ENCODE peak calls at places on chromosomes 4 and X, in seven cellular contexts. K is transverse colon, D is tibial artery, G is mammary epithelial cell, E is cardiac muscle cell, W is body of pancreas, I is neural progenitor cell. R is an unnamed sample. For H3K27me3, the result is how much of the 10 kb centered on the place peaks cover.

GRCh38 chrX:66163849-66164401 is at the start of gene HEPH:
- DNase-seq in K (peak), D (no peak), G (peak), E (peak), W (no peak), I (peak), R (no peak)

GRCh38 chr4:169037491-169037890 is 27.4 kb upstream of the CBR4 start:
- DNase-seq in K (no peak), D (no peak), G (no peak), E (no peak), W (no peak), I (no peak), R (no peak)

GRCh38 chr4:108846568-108846967 is 83.7 kb upstream of the ETNPPL start:
- DNase-seq in K (no peak), D (no peak), G (no peak), E (no peak), W (no peak), I (no peak), R (no peak)

GRCh38 chr4:26410385-26411293 is 79.6 kb downstream of the CCKAR start:
- DNase-seq in K (no peak), D (no peak), G (peak), E (peak), W (no peak), I (peak), R (peak)

GRCh38 chr4:60744767-60745166 is 455.4 kb upstream of the ADGRL3 start:
- DNase-seq in K (no peak), D (no peak), G (peak), E (peak), W (no peak), I (peak), R (peak)

GRCh38 chrX:28542791-28543190 is 44.5 kb upstream of the IL1RAPL1 start:
- DNase-seq in K (no peak), D (no peak), G (no peak), E (no peak), W (no peak), I (no peak), R (no peak)

GRCh38 chr4:39754309-39754708 is 56.4 kb downstream of the UBE2K start:
- DNase-seq in K (no peak), D (no peak), G (no peak), E (no peak), W (no peak), I (no peak), R (no peak)

GRCh38 chrX:86910602-86911311 is 606.8 kb upstream of the KLHL4 start:
- DNase-seq in K (no peak), D (no peak), G (no peak), E (no peak), W (no peak), I (no peak), R (no peak)

GRCh38 chr4:123616970-123617392 is 220.4 kb downstream of the SPRY1 start:
- DNase-seq in K (peak), D (peak), G (no peak), E (peak), W (peak), I (peak), R (no peak)

GRCh38 chrX:1535241-1536041 is 1.5 kb downstream of the P2RY8 start:
- DNase-seq in K (peak), D (no peak), G (no peak), E (no peak), W (no peak), I (no peak), R (no peak)

GRCh38 chr4:87659247-87659931 is 9.3 kb downstream of the DMP1 start:
- DNase-seq in K (no peak), D (no peak), G (peak), E (no peak), W (no peak), I (no peak), R (peak)

GRCh38 chrX:51144828-51145442 is 187.7 kb upstream of the NUDT10 start:
- DNase-seq in K (no peak), D (no peak), G (peak), E (peak), W (peak), I (peak), R (peak)

GRCh38 chr4:53656421-53656981 is 65.2 kb upstream of the LNX1 start:
- DNase-seq in K (no peak), D (peak), G (no peak), E (peak), W (no peak), I (no peak), R (no peak)

GRCh38 chr4:99968330-99968729 is 18.3 kb upstream of the H2AZ1 start:
- DNase-seq in K (no peak), D (no peak), G (peak), E (peak), W (no peak), I (no peak), R (peak)

GRCh38 chr4:98476891-98477290 is 181.5 kb downstream of the TSPAN5 start:
- DNase-seq in K (no peak), D (no peak), G (no peak), E (no peak), W (no peak), I (no peak), R (no peak)

GRCh38 chr4:57943672-57944071 is 833.5 kb upstream of the IGFBP7 start:
- DNase-seq in K (no peak), D (no peak), G (no peak), E (peak), W (no peak), I (no peak), R (no peak)

GRCh38 chr4:173642509-173642908 is 112.5 kb upstream of the HAND2 start:
- DNase-seq in K (no peak), D (no peak), G (no peak), E (no peak), W (no peak), I (no peak), R (no peak)

GRCh38 chr4:48129307-48130014 is 4.6 kb downstream of the TXK start:
- DNase-seq in K (peak), D (no peak), G (no peak), E (peak), W (no peak), I (no peak), R (no peak)

GRCh38 chrX:79081895-79082512 is 62.5 kb upstream of the GPR174 start:
- DNase-seq in K (no peak), D (no peak), G (peak), E (peak), W (peak), I (peak), R (peak)

GRCh38 chr4:117983541-117984451 is 50.5 kb upstream of the NDST3 start:
- DNase-seq in K (no peak), D (no peak), G (peak), E (peak), W (no peak), I (no peak), R (peak)

GRCh38 chr4:140926672-140927071 is 170.5 kb upstream of the TBC1D9 start:
- DNase-seq in K (no peak), D (no peak), G (no peak), E (no peak), W (no peak), I (no peak), R (no peak)

GRCh38 chrX:109360301-109360700 is 121.6 kb downstream of the GUCY2F start:
- DNase-seq in K (no peak), D (no peak), G (peak), E (no peak), W (no peak), I (no peak), R (peak)

GRCh38 chr4:24781999-24782745 is 13.2 kb upstream of the SOD3 start:
- DNase-seq in K (no peak), D (no peak), G (no peak), E (no peak), W (no peak), I (no peak), R (no peak)

GRCh38 chrX:16862829-16863228 is 7.3 kb downstream of the RBBP7 start:
- DNase-seq in K (no peak), D (no peak), G (no peak), E (no peak), W (no peak), I (no peak), R (no peak)

GRCh38 chr4:37001688-37002436 is 242.7 kb upstream of the NWD2 start:
- DNase-seq in K (no peak), D (no peak), G (no peak), E (no peak), W (no peak), I (no peak), R (no peak)

GRCh38 chr4:169142906-169143305 is 127.8 kb downstream of the SH3RF1 start:
- DNase-seq in K (no peak), D (no peak), G (no peak), E (no peak), W (no peak), I (no peak), R (no peak)

GRCh38 chr4:59537231-59537886 is 1662.8 kb upstream of the ADGRL3 start:
- DNase-seq in K (no peak), D (no peak), G (peak), E (no peak), W (no peak), I (no peak), R (peak)

GRCh38 chr4:164621886-164622521 is 131.9 kb upstream of the SMIM31 start:
- DNase-seq in K (no peak), D (no peak), G (peak), E (no peak), W (no peak), I (no peak), R (peak)

GRCh38 chr4:85246055-85246454 is 228.9 kb upstream of the ARHGAP24 start:
- DNase-seq in K (no peak), D (no peak), G (no peak), E (no peak), W (no peak), I (no peak), R (no peak)

GRCh38 chr4:85244638-85245037 is 230.3 kb upstream of the ARHGAP24 start:
- DNase-seq in K (no peak), D (no peak), G (no peak), E (no peak), W (no peak), I (no peak), R (no peak)

DNA sequence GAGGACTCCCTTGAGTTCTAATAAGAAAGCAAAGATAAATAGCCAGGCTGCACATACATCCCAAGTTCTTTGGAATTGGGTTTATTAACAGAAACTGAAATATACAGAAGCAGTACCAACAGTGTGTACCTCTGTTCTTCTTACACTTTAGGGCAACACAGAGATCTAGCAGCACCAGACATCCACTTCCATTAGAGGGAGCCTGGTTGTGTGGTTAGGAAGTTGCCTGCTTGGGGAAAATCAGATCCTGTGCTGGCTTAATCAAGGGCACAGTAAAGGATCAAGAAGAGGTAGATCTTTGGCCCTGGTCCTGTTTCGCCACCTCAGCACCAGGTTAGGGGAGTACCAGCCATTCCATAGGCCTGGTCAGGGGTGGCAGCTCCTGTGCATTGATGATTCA is 231.1 kb upstream of the ARHGAP24 start:
- DNase-seq in K (no peak), D (no peak), G (peak), E (peak), W (no peak), I (peak), R (peak)
- TF ChIP-seq CTCF in K (no peak), D (no peak), G (no peak), E (no peak), W (no peak), I (peak), R (peak)

GRCh38 chr4:153788419-153789276 is at the start of gene SFRP2:
- DNase-seq in K (no peak), D (peak), G (no peak), E (no peak), W (peak), I (peak), R (no peak)
- H3K27me3 ChIP-seq in K (half or more), D (half or more), G (under half), E (half or more), W (under half), I (under half), R (under half)

GRCh38 chr4:76213415-76214268 is at the start of gene SCARB2:
- DNase-seq in K (peak), D (peak), G (peak), E (peak), W (peak), I (peak), R (peak)

GRCh38 chr4:76211769-76212168 is 1.9 kb downstream of the SCARB2 start:
- DNase-seq in K (no peak), D (no peak), G (no peak), E (no peak), W (no peak), I (no peak), R (no peak)

GRCh38 chr4:76214269-76214628 is 625 bp upstream of the SCARB2 start:
- DNase-seq in K (peak), D (no peak), G (no peak), E (no peak), W (no peak), I (no peak), R (no peak)

GRCh38 chr4:76212301-76212700 is 1.3 kb downstream of the SCARB2 start:
- DNase-seq in K (no peak), D (no peak), G (no peak), E (no peak), W (no peak), I (no peak), R (no peak)

GRCh38 chr4:76212851-76213414 is 691 bp downstream of the SCARB2 start:
- DNase-seq in K (peak), D (no peak), G (peak), E (peak), W (no peak), I (peak), R (peak)
- H3K4me3 ChIP-seq in K (peak), D (peak), G (peak), E (peak), W (peak), I (peak), R (peak)

GRCh38 chr4:6987566-6987920 is 55.6 kb upstream of the TADA2B start:
- DNase-seq in K (no peak), D (no peak), G (peak), E (no peak), W (no peak), I (peak), R (peak)

GRCh38 chr4:6986067-6986780 is 56.9 kb upstream of the TADA2B start:
- DNase-seq in K (no peak), D (peak), G (peak), E (peak), W (no peak), I (peak), R (peak)

GRCh38 chr4:6988016-6988715 is 55.0 kb upstream of the TADA2B start:
- DNase-seq in K (peak), D (no peak), G (no peak), E (no peak), W (no peak), I (no peak), R (no peak)

GRCh38 chr4:6984611-6985115 is 58.5 kb upstream of the TADA2B start:
- DNase-seq in K (no peak), D (no peak), G (no peak), E (no peak), W (no peak), I (no peak), R (no peak)

GRCh38 chr4:6986781-6987565 is 56.2 kb upstream of the TADA2B start:
- DNase-seq in K (peak), D (peak), G (peak), E (peak), W (peak), I (peak), R (peak)
- TF ChIP-seq CTCF in K (no peak), D (peak), G (no peak), E (peak), W (peak), I (no peak), R (peak)

GRCh38 chr4:5784960-5785611 is 74.1 kb downstream of the EVC start:
- DNase-seq in K (no peak), D (no peak), G (no peak), E (peak), W (no peak), I (peak), R (no peak)
- H3K27me3 ChIP-seq in K (under half), D (under half), G (under half), E (under half), W (under half), I (under half), R (under half)

DNA sequence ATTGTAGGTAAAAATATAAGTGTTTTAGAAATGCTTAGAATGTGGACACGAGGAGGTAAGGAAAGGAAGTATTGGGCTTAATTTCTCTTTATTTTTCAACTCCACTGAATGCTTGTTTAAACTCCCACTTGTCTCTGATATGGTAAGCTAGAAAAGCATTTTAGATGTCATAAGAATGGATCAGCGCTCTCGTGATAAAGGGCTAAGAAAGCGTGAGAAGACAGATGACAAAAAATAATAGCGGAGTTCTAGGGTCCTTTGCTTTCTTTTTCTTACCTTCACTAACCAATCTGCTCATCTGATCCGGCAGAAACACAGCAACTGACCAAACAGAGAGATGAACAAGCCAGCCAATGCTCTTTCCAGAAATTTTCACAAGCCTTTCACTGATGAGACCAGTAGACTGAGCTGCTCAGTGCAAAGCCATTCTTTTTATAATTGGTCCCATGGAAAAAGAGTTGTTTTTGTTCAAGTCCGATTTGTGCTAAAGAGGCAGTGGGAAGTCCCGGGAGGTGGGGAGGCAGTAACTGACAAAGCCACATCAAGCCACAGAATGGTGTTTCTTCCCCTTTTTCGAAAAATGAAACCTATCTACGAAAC is at the start of gene TASL:
- DNase-seq in K (peak), D (no peak), G (no peak), E (no peak), W (no peak), I (no peak), R (no peak)
- H3K4me3 ChIP-seq in K (peak), D (no peak), G (no peak), E (no peak), W (no peak), I (no peak), R (no peak)

DNA sequence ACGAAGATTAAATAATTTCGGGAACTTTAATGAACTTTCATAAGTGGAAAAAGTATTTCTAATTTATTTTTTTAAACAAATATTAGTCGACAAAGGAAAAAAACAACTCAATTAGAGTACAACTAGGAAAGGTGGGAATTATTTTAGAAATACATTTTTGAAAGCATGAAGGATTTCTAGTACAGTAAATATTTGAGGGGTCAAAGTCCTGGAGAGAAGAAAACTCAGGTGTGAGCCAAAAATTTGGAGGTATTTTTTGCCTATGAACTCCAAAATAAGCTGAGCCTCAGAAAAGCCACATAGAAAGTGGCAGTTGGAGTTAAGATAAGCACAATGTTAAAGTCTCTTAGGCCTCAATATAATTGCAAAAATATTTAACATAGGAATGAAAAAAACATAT is 2017.3 kb downstream of the C4orf33 start:
- DNase-seq in K (no peak), D (no peak), G (no peak), E (no peak), W (no peak), I (no peak), R (no peak)
- TF ChIP-seq CTCF in K (no peak), D (no peak), G (no peak), E (no peak), W (no peak), I (no peak), R (no peak)

GRCh38 chrX:19332983-19333382 is 10.7 kb upstream of the PDHA1 start:
- DNase-seq in K (no peak), D (no peak), G (no peak), E (peak), W (no peak), I (no peak), R (no peak)
- H3K27me3 ChIP-seq in K (under half), D (under half), G (under half), E (under half), W (under half), I (under half), R (under half)

DNA sequence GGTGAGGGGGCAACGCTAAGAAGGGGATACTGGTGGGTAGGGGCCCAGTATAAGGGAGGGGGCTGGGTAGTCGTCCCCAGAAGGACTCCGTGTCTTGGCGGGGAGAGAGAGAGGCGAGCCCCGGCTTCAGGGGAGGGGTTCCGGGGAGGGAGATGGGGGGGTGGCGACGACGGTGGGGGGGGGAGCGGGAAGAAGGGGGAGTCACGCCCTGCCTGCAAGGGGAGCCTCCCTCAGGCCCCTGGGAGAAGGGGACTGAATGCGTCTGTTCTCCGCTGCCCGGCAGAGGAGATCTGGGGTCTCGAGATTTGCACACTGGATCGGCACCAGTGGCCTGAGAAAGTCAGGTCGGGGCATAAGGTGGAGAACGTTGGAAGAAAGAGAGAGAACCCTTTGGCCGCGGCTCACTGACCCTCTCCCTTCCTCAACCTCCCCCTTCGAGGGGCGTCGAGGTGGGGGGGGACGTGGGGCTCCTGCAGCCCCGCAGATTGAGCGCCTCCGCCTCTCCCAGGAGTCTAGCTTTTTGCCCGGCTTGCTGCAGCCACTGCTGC is 609 bp upstream of the BCORL1 start:
- DNase-seq in K (peak), D (no peak), G (no peak), E (no peak), W (no peak), I (no peak), R (no peak)
- H3K4me3 ChIP-seq in K (no peak), D (no peak), G (peak), E (peak), W (peak), I (no peak), R (no peak)

DNA sequence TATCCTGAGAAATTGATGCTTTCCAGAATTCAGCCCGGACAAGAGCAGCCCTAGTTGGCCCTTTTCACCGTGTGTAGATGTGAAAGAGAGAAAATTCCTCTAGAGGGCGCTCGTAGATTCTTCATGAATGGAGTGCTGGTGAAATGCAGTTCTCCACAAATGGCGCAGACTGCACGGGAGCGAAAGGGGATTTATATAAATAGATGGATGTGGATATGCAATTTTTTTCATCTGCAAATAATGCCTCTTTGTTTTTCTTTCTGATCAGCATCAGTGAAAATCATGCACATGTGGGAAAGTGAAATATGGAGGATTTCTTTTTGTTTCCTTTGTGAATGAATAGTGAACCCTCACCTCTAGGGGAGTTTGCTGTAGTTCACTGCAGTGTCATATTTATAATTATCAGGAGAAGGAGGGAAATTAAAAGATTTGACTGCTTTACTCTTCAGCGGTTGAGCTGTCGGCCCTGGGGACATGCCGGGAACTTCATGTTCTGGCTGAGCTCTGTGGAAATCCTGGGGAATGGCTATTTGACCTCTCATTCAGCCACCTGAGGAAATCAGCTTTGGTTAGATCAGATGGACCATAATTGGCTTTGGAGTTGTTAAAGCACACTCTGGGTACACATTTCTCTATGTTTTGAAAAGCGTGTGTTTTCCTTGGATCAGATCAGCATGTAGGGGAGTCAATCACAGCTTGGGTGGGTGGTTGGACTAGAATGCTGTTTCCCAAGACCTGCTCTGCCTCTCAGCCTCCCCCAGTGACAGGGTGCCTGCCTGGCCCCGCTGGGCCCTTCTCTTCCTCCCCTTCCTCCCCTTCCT is 115.0 kb upstream of the SHISA3 start:
- DNase-seq in K (no peak), D (peak), G (peak), E (peak), W (peak), I (peak), R (peak)
- TF ChIP-seq CTCF in K (peak), D (peak), G (peak), E (peak), W (peak), I (peak), R (peak)

R was measured in bronchial epithelial cell.